ENCODE peak calls at places on chromosome 18, in ten cellular contexts. One of them, this sample, is unnamed.

GRCh38 chr18:51582551-51582950 is 385.1 kb upstream of the MEX3C start:
- DNase-seq in dorsolateral prefrontal cortex: no peak
- DNase-seq in B cell: no peak
- DNase-seq in IMR-90: no peak
- DNase-seq in esophagus muscularis mucosa: no peak
- DNase-seq in GM13976: no peak
- DNase-seq in K562: no peak
- DNase-seq in GM10248: no peak
- DNase-seq in RWPE1: no peak
- DNase-seq in fibroblast of mammary gland: no peak
- DNase-seq in this sample: no peak

GRCh38 chr18:77087391-77088141 is 45.0 kb downstream of the MBP start:
- DNase-seq in B cell: no peak
- DNase-seq in GM10248: no peak
- DNase-seq in GM13976: no peak
- DNase-seq in RWPE1: peak
- DNase-seq in esophagus muscularis mucosa: no peak
- DNase-seq in IMR-90: no peak
- DNase-seq in K562: no peak
- DNase-seq in fibroblast of mammary gland: peak
- DNase-seq in dorsolateral prefrontal cortex: no peak
- DNase-seq in this sample: no peak

GRCh38 chr18:50203801-50204604 is 9.1 kb upstream of the MYO5B start:
- DNase-seq in GM13976: peak
- DNase-seq in K562: peak
- DNase-seq in GM10248: peak
- DNase-seq in esophagus muscularis mucosa: no peak
- DNase-seq in fibroblast of mammary gland: peak
- DNase-seq in IMR-90: peak
- DNase-seq in B cell: no peak
- DNase-seq in RWPE1: peak
- DNase-seq in dorsolateral prefrontal cortex: peak
- DNase-seq in this sample: no peak

GRCh38 chr18:42108071-42108470 is 153.0 kb downstream of the PIK3C3 start:
- DNase-seq in K562: no peak
- DNase-seq in fibroblast of mammary gland: no peak
- DNase-seq in dorsolateral prefrontal cortex: no peak
- DNase-seq in RWPE1: no peak
- DNase-seq in GM13976: no peak
- DNase-seq in B cell: no peak
- DNase-seq in esophagus muscularis mucosa: no peak
- DNase-seq in IMR-90: no peak
- DNase-seq in GM10248: no peak
- DNase-seq in this sample: no peak

GRCh38 chr18:35915056-35915455 is 57.4 kb upstream of the RMP24 start:
- DNase-seq in IMR-90: no peak
- DNase-seq in fibroblast of mammary gland: no peak
- DNase-seq in esophagus muscularis mucosa: no peak
- DNase-seq in GM13976: no peak
- DNase-seq in dorsolateral prefrontal cortex: no peak
- DNase-seq in RWPE1: no peak
- DNase-seq in GM10248: no peak
- DNase-seq in K562: no peak
- DNase-seq in B cell: no peak
- DNase-seq in this sample: no peak

GRCh38 chr18:54323970-54324369 is 33.7 kb downstream of the STARD6 start:
- DNase-seq in GM10248: no peak
- DNase-seq in esophagus muscularis mucosa: no peak
- DNase-seq in RWPE1: no peak
- DNase-seq in GM13976: no peak
- DNase-seq in K562: no peak
- DNase-seq in B cell: no peak
- DNase-seq in fibroblast of mammary gland: no peak
- DNase-seq in IMR-90: no peak
- DNase-seq in dorsolateral prefrontal cortex: no peak
- DNase-seq in this sample: no peak

GRCh38 chr18:26617151-26617554 is 68.8 kb upstream of the KCTD1 start:
- DNase-seq in IMR-90: peak
- DNase-seq in dorsolateral prefrontal cortex: no peak
- DNase-seq in fibroblast of mammary gland: peak
- DNase-seq in GM10248: no peak
- DNase-seq in B cell: no peak
- DNase-seq in GM13976: no peak
- DNase-seq in esophagus muscularis mucosa: no peak
- DNase-seq in K562: no peak
- DNase-seq in RWPE1: peak
- DNase-seq in this sample: no peak

GRCh38 chr18:48208432-48208948 is 200.7 kb downstream of the ZBTB7C start:
- DNase-seq in fibroblast of mammary gland: no peak
- DNase-seq in GM13976: no peak
- DNase-seq in RWPE1: no peak
- DNase-seq in B cell: peak
- DNase-seq in esophagus muscularis mucosa: no peak
- DNase-seq in K562: no peak
- DNase-seq in dorsolateral prefrontal cortex: no peak
- DNase-seq in GM10248: no peak
- DNase-seq in IMR-90: no peak
- DNase-seq in this sample: no peak

GRCh38 chr18:57959278-57959677 is 84.7 kb upstream of the NEDD4L start:
- DNase-seq in GM13976: peak
- DNase-seq in esophagus muscularis mucosa: no peak
- DNase-seq in dorsolateral prefrontal cortex: no peak
- DNase-seq in RWPE1: peak
- DNase-seq in K562: no peak
- DNase-seq in B cell: peak
- DNase-seq in GM10248: peak
- DNase-seq in IMR-90: peak
- DNase-seq in fibroblast of mammary gland: peak
- DNase-seq in this sample: no peak

GRCh38 chr18:61323951-61324350 is 9.3 kb upstream of the CDH20 start:
- DNase-seq in K562: no peak
- DNase-seq in B cell: no peak
- DNase-seq in GM10248: no peak
- DNase-seq in RWPE1: no peak
- DNase-seq in fibroblast of mammary gland: peak
- DNase-seq in esophagus muscularis mucosa: no peak
- DNase-seq in GM13976: no peak
- DNase-seq in IMR-90: peak
- DNase-seq in dorsolateral prefrontal cortex: no peak
- DNase-seq in this sample: no peak

GRCh38 chr18:49993299-49993698 is 180.0 kb upstream of the ACAA2 start:
- DNase-seq in GM13976: no peak
- DNase-seq in dorsolateral prefrontal cortex: no peak
- DNase-seq in K562: no peak
- DNase-seq in RWPE1: no peak
- DNase-seq in GM10248: no peak
- DNase-seq in B cell: no peak
- DNase-seq in IMR-90: no peak
- DNase-seq in fibroblast of mammary gland: no peak
- DNase-seq in esophagus muscularis mucosa: no peak
- DNase-seq in this sample: no peak

GRCh38 chr18:48548921-48549320 is 10.1 kb downstream of the CTIF start:
- DNase-seq in GM13976: no peak
- DNase-seq in B cell: no peak
- DNase-seq in GM10248: no peak
- DNase-seq in esophagus muscularis mucosa: no peak
- DNase-seq in RWPE1: no peak
- DNase-seq in dorsolateral prefrontal cortex: no peak
- DNase-seq in K562: no peak
- DNase-seq in fibroblast of mammary gland: no peak
- DNase-seq in IMR-90: no peak
- DNase-seq in this sample: no peak

GRCh38 chr18:71666481-71666880 is 877.7 kb downstream of the CBLN2 start:
- DNase-seq in GM10248: no peak
- DNase-seq in B cell: no peak
- DNase-seq in IMR-90: no peak
- DNase-seq in K562: no peak
- DNase-seq in dorsolateral prefrontal cortex: no peak
- DNase-seq in GM13976: no peak
- DNase-seq in RWPE1: no peak
- DNase-seq in esophagus muscularis mucosa: no peak
- DNase-seq in fibroblast of mammary gland: no peak
- DNase-seq in this sample: no peak

GRCh38 chr18:22324191-22325131 is 93.3 kb downstream of the CTAGE1 start:
- DNase-seq in dorsolateral prefrontal cortex: no peak
- DNase-seq in GM13976: no peak
- DNase-seq in fibroblast of mammary gland: peak
- DNase-seq in K562: no peak
- DNase-seq in GM10248: no peak
- DNase-seq in esophagus muscularis mucosa: no peak
- DNase-seq in B cell: no peak
- DNase-seq in IMR-90: no peak
- DNase-seq in RWPE1: no peak
- DNase-seq in this sample: no peak
- TF ChIP-seq CTCF in dorsolateral prefrontal cortex: no peak
- TF ChIP-seq CTCF in GM13976: no peak
- TF ChIP-seq CTCF in fibroblast of mammary gland: peak
- TF ChIP-seq CTCF in K562: peak
- TF ChIP-seq CTCF in GM10248: no peak
- TF ChIP-seq CTCF in esophagus muscularis mucosa: no peak
- TF ChIP-seq CTCF in B cell: no peak
- TF ChIP-seq CTCF in IMR-90: no peak
- TF ChIP-seq CTCF in RWPE1: no peak
- TF ChIP-seq CTCF in this sample: peak

DNA sequence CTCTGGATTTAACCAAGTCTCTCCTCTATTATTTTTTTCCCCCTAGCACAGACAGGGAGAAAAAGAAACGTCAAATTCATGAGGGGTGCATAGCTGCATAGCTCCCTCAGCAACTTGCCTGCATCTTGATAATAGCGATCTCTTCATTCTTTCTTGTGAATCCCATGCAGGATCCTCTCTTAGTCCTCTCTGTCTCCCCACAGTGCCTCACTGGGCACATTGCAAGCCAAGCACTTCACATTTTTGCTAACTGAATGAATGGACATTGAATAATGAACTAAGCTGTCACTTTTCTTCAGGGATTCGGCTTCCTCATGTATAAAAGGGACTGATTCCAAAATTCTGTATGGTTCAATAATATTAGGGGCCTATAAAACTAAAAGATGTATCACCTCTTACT is 2.9 kb upstream of the EPB41L3 start:
- DNase-seq in K562: no peak
- DNase-seq in GM13976: no peak
- DNase-seq in esophagus muscularis mucosa: no peak
- DNase-seq in GM10248: no peak
- DNase-seq in dorsolateral prefrontal cortex: peak
- DNase-seq in IMR-90: peak
- DNase-seq in B cell: no peak
- DNase-seq in fibroblast of mammary gland: peak
- DNase-seq in RWPE1: no peak
- DNase-seq in this sample: no peak
- TF ChIP-seq CTCF in K562: no peak
- TF ChIP-seq CTCF in GM13976: no peak
- TF ChIP-seq CTCF in esophagus muscularis mucosa: peak
- TF ChIP-seq CTCF in GM10248: no peak
- TF ChIP-seq CTCF in dorsolateral prefrontal cortex: no peak
- TF ChIP-seq CTCF in IMR-90: peak
- TF ChIP-seq CTCF in B cell: no peak
- TF ChIP-seq CTCF in fibroblast of mammary gland: peak
- TF ChIP-seq CTCF in RWPE1: no peak
- TF ChIP-seq CTCF in this sample: peak

GRCh38 chr18:45839415-45840395 is 14.2 kb downstream of the SIGLEC15 start:
- DNase-seq in RWPE1: no peak
- DNase-seq in GM10248: no peak
- DNase-seq in dorsolateral prefrontal cortex: no peak
- DNase-seq in B cell: no peak
- DNase-seq in K562: no peak
- DNase-seq in IMR-90: peak
- DNase-seq in fibroblast of mammary gland: peak
- DNase-seq in esophagus muscularis mucosa: no peak
- DNase-seq in GM13976: no peak
- DNase-seq in this sample: no peak
- TF ChIP-seq CTCF in RWPE1: no peak
- TF ChIP-seq CTCF in GM10248: peak
- TF ChIP-seq CTCF in dorsolateral prefrontal cortex: no peak
- TF ChIP-seq CTCF in B cell: no peak
- TF ChIP-seq CTCF in K562: peak
- TF ChIP-seq CTCF in IMR-90: peak
- TF ChIP-seq CTCF in fibroblast of mammary gland: peak
- TF ChIP-seq CTCF in esophagus muscularis mucosa: peak
- TF ChIP-seq CTCF in GM13976: no peak
- TF ChIP-seq CTCF in this sample: peak

GRCh38 chr18:9431296-9431695 is 44.0 kb upstream of the RALBP1 start:
- DNase-seq in B cell: no peak
- DNase-seq in RWPE1: no peak
- DNase-seq in GM13976: no peak
- DNase-seq in esophagus muscularis mucosa: peak
- DNase-seq in fibroblast of mammary gland: no peak
- DNase-seq in K562: no peak
- DNase-seq in GM10248: no peak
- DNase-seq in IMR-90: no peak
- DNase-seq in dorsolateral prefrontal cortex: no peak
- DNase-seq in this sample: peak
- TF ChIP-seq CTCF in B cell: no peak
- TF ChIP-seq CTCF in RWPE1: no peak
- TF ChIP-seq CTCF in GM13976: no peak
- TF ChIP-seq CTCF in esophagus muscularis mucosa: no peak
- TF ChIP-seq CTCF in fibroblast of mammary gland: no peak
- TF ChIP-seq CTCF in K562: no peak
- TF ChIP-seq CTCF in GM10248: no peak
- TF ChIP-seq CTCF in IMR-90: no peak
- TF ChIP-seq CTCF in dorsolateral prefrontal cortex: no peak
- TF ChIP-seq CTCF in this sample: no peak

GRCh38 chr18:63824220-63824525 is 49.0 kb downstream of the SERPINB7 start:
- DNase-seq in GM10248: no peak
- DNase-seq in fibroblast of mammary gland: no peak
- DNase-seq in dorsolateral prefrontal cortex: no peak
- DNase-seq in RWPE1: no peak
- DNase-seq in GM13976: no peak
- DNase-seq in esophagus muscularis mucosa: no peak
- DNase-seq in K562: no peak
- DNase-seq in IMR-90: no peak
- DNase-seq in B cell: no peak
- DNase-seq in this sample: no peak
- TF ChIP-seq CTCF in GM10248: no peak
- TF ChIP-seq CTCF in fibroblast of mammary gland: no peak
- TF ChIP-seq CTCF in dorsolateral prefrontal cortex: no peak
- TF ChIP-seq CTCF in RWPE1: no peak
- TF ChIP-seq CTCF in GM13976: no peak
- TF ChIP-seq CTCF in esophagus muscularis mucosa: no peak
- TF ChIP-seq CTCF in K562: no peak
- TF ChIP-seq CTCF in IMR-90: no peak
- TF ChIP-seq CTCF in B cell: no peak
- TF ChIP-seq CTCF in this sample: no peak

GRCh38 chr18:11981383-11981632 is at the start of gene IMPA2:
- DNase-seq in GM13976: no peak
- DNase-seq in GM10248: no peak
- DNase-seq in K562: no peak
- DNase-seq in esophagus muscularis mucosa: no peak
- DNase-seq in RWPE1: no peak
- DNase-seq in fibroblast of mammary gland: no peak
- DNase-seq in IMR-90: no peak
- DNase-seq in dorsolateral prefrontal cortex: no peak
- DNase-seq in B cell: no peak
- DNase-seq in this sample: no peak
- TF ChIP-seq CTCF in GM13976: no peak
- TF ChIP-seq CTCF in GM10248: no peak
- TF ChIP-seq CTCF in K562: no peak
- TF ChIP-seq CTCF in esophagus muscularis mucosa: no peak
- TF ChIP-seq CTCF in RWPE1: no peak
- TF ChIP-seq CTCF in fibroblast of mammary gland: no peak
- TF ChIP-seq CTCF in IMR-90: no peak
- TF ChIP-seq CTCF in dorsolateral prefrontal cortex: no peak
- TF ChIP-seq CTCF in B cell: no peak
- TF ChIP-seq CTCF in this sample: no peak